ENCODE peak calls at places on chromosomes 3 and 15, in nine cellular contexts. L, Q, H, F, A, X, U, W and I are unnamed samples.

GRCh38 chr15:77546870-77547269 is 85.8 kb downstream of the LINGO1 start:
- DNase-seq in Q (no peak), W (no peak), X (no peak), F (no peak), H (no peak), L (no peak), U (no peak), A (no peak), I (no peak)

GRCh38 chr3:47443611-47443995 is 32.1 kb downstream of the SCAP start:
- DNase-seq in U (no peak), X (no peak), L (no peak), A (peak), H (no peak), W (no peak), Q (no peak), F (no peak), I (no peak)

GRCh38 chr15:38538328-38539007 is 26.1 kb downstream of the RASGRP1 start:
- DNase-seq in X (no peak), W (no peak), U (no peak), L (no peak), H (no peak), Q (no peak), F (no peak), A (no peak), I (no peak)

GRCh38 chr3:183100376-183100775 is 1.1 kb upstream of the MCCC1 start:
- DNase-seq in X (no peak), W (no peak), L (no peak), Q (no peak), F (no peak), U (no peak), H (no peak), A (no peak), I (no peak)

GRCh38 chr3:186772281-186772885 is 11.0 kb upstream of the EIF4A2 start:
- DNase-seq in Q (no peak), F (no peak), H (peak), X (no peak), A (no peak), L (no peak), W (no peak), U (no peak), I (no peak)

GRCh38 chr15:31801152-31801551 is 229.2 kb upstream of the CHRNA7 start:
- DNase-seq in X (peak), H (no peak), L (peak), W (no peak), A (no peak), Q (no peak), U (no peak), F (no peak), I (peak)

GRCh38 chr3:57091471-57091870 is 31.0 kb downstream of the SPATA12 start:
- DNase-seq in A (no peak), H (no peak), U (no peak), X (no peak), Q (no peak), W (no peak), F (no peak), L (no peak), I (no peak)

GRCh38 chr3:25547928-25548327 is 116.8 kb downstream of the TOP2B start:
- DNase-seq in F (no peak), L (no peak), X (no peak), A (no peak), U (no peak), W (no peak), Q (no peak), H (no peak), I (no peak)

GRCh38 chr3:32401541-32402052 is 9.9 kb downstream of the CMTM7 start:
- DNase-seq in L (peak), Q (peak), F (peak), A (peak), U (no peak), W (peak), H (peak), X (peak), I (peak)

GRCh38 chr3:52317601-52318000 is 1.5 kb downstream of the DNAH1 start:
- DNase-seq in F (peak), X (peak), U (no peak), W (no peak), A (peak), H (peak), Q (peak), L (no peak), I (peak)

GRCh38 chr15:40250304-40250656 is 11.4 kb downstream of the PAK6 start:
- DNase-seq in A (no peak), L (no peak), H (no peak), W (no peak), X (no peak), F (no peak), U (no peak), Q (no peak), I (no peak)

GRCh38 chr3:26247669-26248068 is 374.9 kb upstream of the LRRC3B start:
- DNase-seq in X (no peak), U (no peak), H (no peak), A (peak), Q (no peak), L (no peak), F (no peak), W (no peak), I (no peak)

GRCh38 chr3:88785841-88786240 is 321.6 kb upstream of the EPHA3 start:
- DNase-seq in W (no peak), L (no peak), Q (no peak), H (no peak), A (no peak), U (no peak), X (no peak), F (no peak), I (no peak)

GRCh38 chr15:95368211-95368610 is 962.3 kb upstream of the NR2F2 start:
- DNase-seq in Q (no peak), L (no peak), X (peak), A (no peak), W (no peak), U (no peak), H (no peak), F (peak), I (no peak)

GRCh38 chr3:159770998-159771397 is 217.6 kb upstream of the IL12A start:
- DNase-seq in H (no peak), F (no peak), X (no peak), L (no peak), U (no peak), Q (no peak), A (no peak), W (no peak), I (no peak)

GRCh38 chr3:36814071-36814717 is 49.8 kb upstream of the DCLK3 start:
- DNase-seq in U (no peak), H (no peak), F (no peak), Q (no peak), X (no peak), L (no peak), W (no peak), A (no peak), I (no peak)

GRCh38 chr3:154225536-154225935 is 98.8 kb downstream of the DHX36 start:
- DNase-seq in H (no peak), X (no peak), F (no peak), A (no peak), W (no peak), Q (no peak), U (no peak), L (no peak), I (no peak)

GRCh38 chr3:108283989-108284388 is 12.4 kb upstream of the HHLA2 start:
- DNase-seq in U (no peak), X (no peak), F (no peak), H (no peak), A (no peak), L (no peak), Q (no peak), W (no peak), I (no peak)

GRCh38 chr15:83380026-83380425 is 67.1 kb upstream of the SH3GL3 start:
- DNase-seq in F (no peak), U (no peak), Q (no peak), W (no peak), L (no peak), A (peak), X (no peak), H (no peak), I (no peak)

GRCh38 chr3:172261053-172261452 is 187.2 kb downstream of the GHSR start:
- DNase-seq in F (no peak), L (no peak), W (no peak), Q (no peak), H (no peak), A (no peak), U (no peak), X (no peak), I (no peak)

GRCh38 chr3:31288224-31288623 is 244.5 kb upstream of the STT3B start:
- DNase-seq in W (no peak), H (no peak), L (no peak), A (no peak), F (no peak), U (no peak), Q (no peak), X (no peak), I (no peak)

GRCh38 chr3:17136251-17136721 is 251.5 kb downstream of the PLCL2 start:
- DNase-seq in H (no peak), W (no peak), F (no peak), L (no peak), X (peak), Q (no peak), U (peak), A (no peak), I (no peak)

GRCh38 chr3:48023377-48023776 is 7.2 kb upstream of the MAP4 start:
- DNase-seq in W (no peak), Q (no peak), A (no peak), U (no peak), X (no peak), F (peak), H (no peak), L (no peak), I (no peak)

GRCh38 chr15:44300567-44300966 is 12.0 kb downstream of the GOLM2 start:
- DNase-seq in L (no peak), X (no peak), U (no peak), H (no peak), Q (no peak), W (no peak), A (no peak), F (no peak), I (no peak)

GRCh38 chr3:77256584-77257488 is 216.9 kb downstream of the ROBO2 start:
- DNase-seq in U (no peak), L (no peak), Q (no peak), A (no peak), W (peak), F (no peak), H (no peak), X (no peak), I (no peak)

GRCh38 chr3:65677486-65677885 is 361.2 kb downstream of the MAGI1 start:
- DNase-seq in U (no peak), L (no peak), H (no peak), Q (no peak), W (no peak), F (no peak), A (no peak), X (no peak), I (no peak)

GRCh38 chr3:98741121-98741716 is 21.9 kb upstream of the ST3GAL6 start:
- DNase-seq in U (no peak), A (no peak), W (no peak), F (peak), X (no peak), H (no peak), Q (no peak), L (no peak), I (no peak)

GRCh38 chr3:123627673-123628670 is 43.1 kb upstream of the HACD2 start:
- DNase-seq in Q (no peak), F (no peak), X (peak), L (no peak), A (no peak), U (no peak), W (peak), H (no peak), I (no peak)

GRCh38 chr3:10291641-10292040 is 1.1 kb downstream of the GHRL start:
- DNase-seq in U (no peak), H (no peak), Q (no peak), F (no peak), A (no peak), L (no peak), X (no peak), W (no peak), I (no peak)

GRCh38 chr3:177694316-177694715 is 497.0 kb upstream of the TBL1XR1 start:
- DNase-seq in X (peak), H (no peak), Q (no peak), L (no peak), F (peak), U (no peak), A (no peak), W (no peak), I (no peak)

GRCh38 chr3:121997372-121997771 is 24.7 kb downstream of the ILDR1 start:
- DNase-seq in W (no peak), X (no peak), Q (no peak), L (no peak), A (no peak), U (no peak), H (no peak), F (no peak), I (no peak)

GRCh38 chr3:17619952-17620351 is 122.5 kb downstream of the TBC1D5 start:
- DNase-seq in H (no peak), X (no peak), F (no peak), U (no peak), Q (no peak), L (no peak), A (no peak), W (no peak), I (no peak)

GRCh38 chr15:37824717-37825382 is 109.6 kb upstream of the TMCO5A start:
- DNase-seq in X (no peak), A (peak), L (no peak), W (no peak), F (peak), U (no peak), Q (no peak), H (no peak), I (no peak)

GRCh38 chr3:153679711-153680110 is 441.5 kb upstream of the ARHGEF26 start:
- DNase-seq in H (no peak), W (no peak), A (no peak), U (no peak), X (no peak), L (no peak), F (no peak), Q (no peak), I (no peak)